ENCODE peak calls at places on chromosomes 2 and 18, in six cellular contexts. E is spleen, X is HCT116, P is sigmoid colon, I is endothelial cell of umbilical vein, T is transverse colon. S is an unnamed sample.

GRCh38 chr2:200600549-200601212 is 14.9 kb downstream of the AOX1 start:
- DNase-seq in E (no peak), X (no peak), P (no peak), I (no peak), T (no peak), S (no peak)

GRCh38 chr2:158931577-158931976 is 36.9 kb upstream of the TANC1 start:
- DNase-seq in E (no peak), X (no peak), P (no peak), I (peak; percentile 62), T (no peak), S (no peak)

GRCh38 chr18:7760967-7761946 is 194.1 kb downstream of the PTPRM start:
- DNase-seq in E (no peak), X (no peak), P (no peak), I (peak; percentile 70), T (no peak), S (no peak)

GRCh38 chr2:237085261-237086221 is at the start of gene COPS8:
- DNase-seq in E (peak; percentile 99), X (peak; percentile 82), P (peak; percentile 97), I (peak; percentile 94), T (peak; percentile 96), S (peak; percentile 96)

GRCh38 chr2:48131503-48132293 is 225.4 kb upstream of the FBXO11 start:
- DNase-seq in E (no peak), X (no peak), P (no peak), I (no peak), T (no peak), S (no peak)

GRCh38 chr2:196592912-196593881 is 46.3 kb upstream of the CCDC150 start:
- DNase-seq in E (peak; percentile 73), X (no peak), P (no peak), I (peak; percentile 49), T (no peak), S (no peak)

GRCh38 chr2:68318686-68319396 is 908 bp downstream of the CNRIP1 start:
- DNase-seq in E (peak; percentile 78), X (no peak), P (peak; percentile 70), I (peak; percentile 40), T (peak; percentile 10), S (no peak)

GRCh38 chr2:30713698-30714097 is 93.5 kb downstream of the CAPN13 start:
- DNase-seq in E (no peak), X (no peak), P (peak; percentile 57), I (no peak), T (no peak), S (peak; percentile 24)

GRCh38 chr2:239553376-239554000 is 152.7 kb upstream of the HDAC4 start:
- DNase-seq in E (peak; percentile 41), X (no peak), P (peak; percentile 42), I (no peak), T (no peak), S (no peak)

GRCh38 chr2:232438951-232439757 is 16.8 kb upstream of the ALPI start:
- DNase-seq in E (peak; percentile 72), X (no peak), P (no peak), I (peak; percentile 10), T (peak; percentile 45), S (peak; percentile 50)

GRCh38 chr2:165144315-165144714 is 59.5 kb downstream of the SCN3A start:
- DNase-seq in E (no peak), X (no peak), P (no peak), I (no peak), T (no peak), S (no peak)

GRCh38 chr2:3222636-3223035 is 155.0 kb downstream of the EIPR1 start:
- DNase-seq in E (no peak), X (no peak), P (no peak), I (no peak), T (no peak), S (no peak)

GRCh38 chr2:109609352-109610024 is 4.3 kb downstream of the SEPTIN10 start:
- DNase-seq in E (no peak), X (peak; percentile 62), P (no peak), I (peak; percentile 82), T (no peak), S (no peak)

GRCh38 chr18:58041633-58042032 is 2.4 kb upstream of the NEDD4L start:
- DNase-seq in E (no peak), X (no peak), P (no peak), I (no peak), T (peak; percentile 46), S (no peak)

GRCh38 chr2:236769981-236770671 is 200.5 kb downstream of the ACKR3 start:
- DNase-seq in E (no peak), X (no peak), P (no peak), I (no peak), T (no peak), S (no peak)

GRCh38 chr18:23981369-23981768 is 33.2 kb upstream of the TTC39C start:
- DNase-seq in E (no peak), X (no peak), P (no peak), I (no peak), T (no peak), S (no peak)

GRCh38 chr2:67645280-67646255 is 248.4 kb downstream of the ETAA1 start:
- DNase-seq in E (no peak), X (no peak), P (no peak), I (no peak), T (no peak), S (no peak)

GRCh38 chr2:66432801-66433694 is 1.9 kb upstream of the MEIS1 start:
- DNase-seq in E (peak; percentile 82), X (no peak), P (peak; percentile 97), I (peak; percentile 95), T (peak; percentile 70), S (peak; percentile 88)

GRCh38 chr2:219968685-219969345 is 341.4 kb downstream of the SLC4A3 start:
- DNase-seq in E (no peak), X (peak; percentile 22), P (no peak), I (no peak), T (no peak), S (no peak)

GRCh38 chr2:31534636-31535035 is 46.1 kb downstream of the SRD5A2 start:
- DNase-seq in E (no peak), X (no peak), P (no peak), I (no peak), T (no peak), S (no peak)

GRCh38 chr2:105749583-105750399 is 5.1 kb downstream of the NCK2 start:
- DNase-seq in E (no peak), X (no peak), P (no peak), I (no peak), T (peak; percentile 36), S (no peak)

GRCh38 chr2:40369619-40370397 is 82.1 kb downstream of the SLC8A1 start:
- DNase-seq in E (no peak), X (no peak), P (no peak), I (no peak), T (no peak), S (no peak)

GRCh38 chr2:58893645-58894336 is 652.7 kb upstream of the FANCL start:
- DNase-seq in E (no peak), X (no peak), P (no peak), I (no peak), T (no peak), S (no peak)

GRCh38 chr2:75315436-75315835 is 116.1 kb upstream of the TACR1 start:
- DNase-seq in E (no peak), X (no peak), P (no peak), I (no peak), T (no peak), S (no peak)

GRCh38 chr18:44130365-44130942 is 550.2 kb upstream of the SETBP1 start:
- DNase-seq in E (no peak), X (no peak), P (no peak), I (peak; percentile 69), T (peak; percentile 10), S (no peak)

GRCh38 chr18:58848685-58849084 is 16.0 kb upstream of the ZNF532 start:
- DNase-seq in E (no peak), X (no peak), P (no peak), I (no peak), T (no peak), S (no peak)

GRCh38 chr2:1593371-1594205 is 150.7 kb downstream of the PXDN start:
- DNase-seq in E (peak; percentile 70), X (peak; percentile 77), P (no peak), I (no peak), T (no peak), S (no peak)

GRCh38 chr2:239947361-239948045 is 77.6 kb downstream of the NDUFA10 start:
- DNase-seq in E (peak; percentile 75), X (no peak), P (peak; percentile 54), I (no peak), T (no peak), S (peak; percentile 21)

GRCh38 chr2:112634153-112634873 is 11.4 kb upstream of the SLC20A1 start:
- DNase-seq in E (no peak), X (no peak), P (no peak), I (no peak), T (peak; percentile 11), S (no peak)

GRCh38 chr18:48000701-48001100 is 70.2 kb upstream of the SMAD2 start:
- DNase-seq in E (no peak), X (no peak), P (no peak), I (no peak), T (no peak), S (no peak)

GRCh38 chr18:69885841-69886531 is 61.7 kb downstream of the CD226 start:
- DNase-seq in E (no peak), X (no peak), P (no peak), I (no peak), T (no peak), S (no peak)

GRCh38 chr2:120596990-120597594 is 138.6 kb upstream of the GLI2 start:
- DNase-seq in E (peak; percentile 37), X (no peak), P (peak; percentile 89), I (peak; percentile 45), T (peak; percentile 19), S (no peak)

GRCh38 chr2:144151877-144152276 is 368.0 kb downstream of the ZEB2 start:
- DNase-seq in E (no peak), X (no peak), P (no peak), I (peak; percentile 53), T (no peak), S (no peak)
- TF ChIP-seq POLR2AphosphoS5 in E (no peak), X (no peak), P (no peak), I (no peak), T (no peak), S (no peak)

GRCh38 chr2:182291296-182291695 is 135.5 kb downstream of the PDE1A start:
- DNase-seq in E (no peak), X (no peak), P (no peak), I (no peak), T (no peak), S (no peak)
- TF ChIP-seq CTCF in E (no peak), X (no peak), P (no peak), I (no peak), T (no peak), S (no peak)

GRCh38 chr18:22773944-22774343 is 159.2 kb upstream of the RBBP8 start:
- DNase-seq in E (no peak), X (no peak), P (no peak), I (no peak), T (no peak), S (no peak)
- H3K4me3 ChIP-seq in E (no peak overlapping the region), X (no peak overlapping the region), P (no peak overlapping the region), I (no peak overlapping the region), T (no peak overlapping the region), S (no peak overlapping the region)

GRCh38 chr2:218959141-218959731 is at the start of gene CDK5R2:
- DNase-seq in E (peak; percentile 86), X (peak; percentile 80), P (peak; percentile 76), I (peak; percentile 77), T (peak; percentile 81), S (peak; percentile 65)
- TF ChIP-seq POLR2AphosphoS5 in E (peak; percentile 24), X (peak; percentile 63), P (no peak), I (no peak), T (no peak), S (no peak)

GRCh38 chr2:49286045-49286444 is 131.7 kb upstream of the FSHR start:
- DNase-seq in E (no peak), X (no peak), P (no peak), I (no peak), T (no peak), S (no peak)
- TF ChIP-seq CTCF in E (no peak), X (no peak), P (no peak), I (no peak), T (no peak), S (no peak)

S was measured in stomach.